ENCODE peak calls at places on chromosomes 1 and 21, in ten cellular contexts. One of them, this sample, is unnamed.

GRCh38 chr1:238772321-238772720 is 614.0 kb upstream of the CHRM3 start:
- DNase-seq in stomach: no peak
- DNase-seq in amniotic stem cell: no peak
- DNase-seq in stimulated activated CD8-positive, alpha-beta memory T cell treated with anti-CD3 and anti-CD28 coated beads, Interleukin-7, amount 100 ng/mL, for 24 hours: no peak
- DNase-seq in choroid plexus epithelial cell: no peak
- DNase-seq in C1 segment of cervical spinal cord: no peak
- DNase-seq in frontal cortex: no peak
- DNase-seq in NB4: no peak
- DNase-seq in MCF 10A: no peak
- DNase-seq in Jurkat, Clone E6-1: no peak
- DNase-seq in this sample: no peak

GRCh38 chr1:179742717-179743678 is at the start of gene FAM163A:
- DNase-seq in stomach: no peak
- DNase-seq in amniotic stem cell: no peak
- DNase-seq in stimulated activated CD8-positive, alpha-beta memory T cell treated with anti-CD3 and anti-CD28 coated beads, Interleukin-7, amount 100 ng/mL, for 24 hours: no peak
- DNase-seq in choroid plexus epithelial cell: no peak
- DNase-seq in C1 segment of cervical spinal cord: no peak
- DNase-seq in frontal cortex: peak
- DNase-seq in NB4: peak
- DNase-seq in MCF 10A: no peak
- DNase-seq in Jurkat, Clone E6-1: no peak
- DNase-seq in this sample: peak

GRCh38 chr1:52798331-52798730 is 44.2 kb upstream of the ZYG11A start:
- DNase-seq in stomach: no peak
- DNase-seq in amniotic stem cell: no peak
- DNase-seq in stimulated activated CD8-positive, alpha-beta memory T cell treated with anti-CD3 and anti-CD28 coated beads, Interleukin-7, amount 100 ng/mL, for 24 hours: no peak
- DNase-seq in choroid plexus epithelial cell: no peak
- DNase-seq in C1 segment of cervical spinal cord: no peak
- DNase-seq in frontal cortex: no peak
- DNase-seq in NB4: peak
- DNase-seq in MCF 10A: no peak
- DNase-seq in Jurkat, Clone E6-1: no peak
- DNase-seq in this sample: no peak

GRCh38 chr1:2127181-2128145 is 67.1 kb downstream of the FAAP20 start:
- DNase-seq in stomach: no peak
- DNase-seq in amniotic stem cell: no peak
- DNase-seq in stimulated activated CD8-positive, alpha-beta memory T cell treated with anti-CD3 and anti-CD28 coated beads, Interleukin-7, amount 100 ng/mL, for 24 hours: no peak
- DNase-seq in choroid plexus epithelial cell: no peak
- DNase-seq in C1 segment of cervical spinal cord: peak
- DNase-seq in frontal cortex: no peak
- DNase-seq in NB4: peak
- DNase-seq in MCF 10A: no peak
- DNase-seq in Jurkat, Clone E6-1: no peak
- DNase-seq in this sample: no peak

GRCh38 chr1:86718786-86719185 is 14.4 kb downstream of the SH3GLB1 start:
- DNase-seq in stomach: no peak
- DNase-seq in amniotic stem cell: no peak
- DNase-seq in stimulated activated CD8-positive, alpha-beta memory T cell treated with anti-CD3 and anti-CD28 coated beads, Interleukin-7, amount 100 ng/mL, for 24 hours: no peak
- DNase-seq in choroid plexus epithelial cell: no peak
- DNase-seq in C1 segment of cervical spinal cord: no peak
- DNase-seq in frontal cortex: no peak
- DNase-seq in NB4: no peak
- DNase-seq in MCF 10A: no peak
- DNase-seq in Jurkat, Clone E6-1: no peak
- DNase-seq in this sample: no peak

GRCh38 chr21:17674106-17674505 is 61.4 kb upstream of the BTG3 start:
- DNase-seq in stomach: no peak
- DNase-seq in amniotic stem cell: no peak
- DNase-seq in stimulated activated CD8-positive, alpha-beta memory T cell treated with anti-CD3 and anti-CD28 coated beads, Interleukin-7, amount 100 ng/mL, for 24 hours: no peak
- DNase-seq in choroid plexus epithelial cell: no peak
- DNase-seq in C1 segment of cervical spinal cord: no peak
- DNase-seq in frontal cortex: no peak
- DNase-seq in NB4: no peak
- DNase-seq in MCF 10A: no peak
- DNase-seq in Jurkat, Clone E6-1: no peak
- DNase-seq in this sample: no peak

GRCh38 chr21:45279446-45280177 is 8.1 kb downstream of the POFUT2 start:
- DNase-seq in stomach: peak
- DNase-seq in amniotic stem cell: no peak
- DNase-seq in stimulated activated CD8-positive, alpha-beta memory T cell treated with anti-CD3 and anti-CD28 coated beads, Interleukin-7, amount 100 ng/mL, for 24 hours: no peak
- DNase-seq in choroid plexus epithelial cell: no peak
- DNase-seq in C1 segment of cervical spinal cord: no peak
- DNase-seq in frontal cortex: no peak
- DNase-seq in NB4: no peak
- DNase-seq in MCF 10A: no peak
- DNase-seq in Jurkat, Clone E6-1: no peak
- DNase-seq in this sample: no peak

GRCh38 chr1:235984041-235984820 is 80.7 kb downstream of the NID1 start:
- DNase-seq in stomach: no peak
- DNase-seq in amniotic stem cell: peak
- DNase-seq in stimulated activated CD8-positive, alpha-beta memory T cell treated with anti-CD3 and anti-CD28 coated beads, Interleukin-7, amount 100 ng/mL, for 24 hours: no peak
- DNase-seq in choroid plexus epithelial cell: peak
- DNase-seq in C1 segment of cervical spinal cord: no peak
- DNase-seq in frontal cortex: no peak
- DNase-seq in NB4: no peak
- DNase-seq in MCF 10A: peak
- DNase-seq in Jurkat, Clone E6-1: no peak
- DNase-seq in this sample: no peak

GRCh38 chr1:172180886-172181285 is 239.6 kb upstream of the C1orf105 start:
- DNase-seq in stomach: peak
- DNase-seq in amniotic stem cell: no peak
- DNase-seq in stimulated activated CD8-positive, alpha-beta memory T cell treated with anti-CD3 and anti-CD28 coated beads, Interleukin-7, amount 100 ng/mL, for 24 hours: no peak
- DNase-seq in choroid plexus epithelial cell: peak
- DNase-seq in C1 segment of cervical spinal cord: no peak
- DNase-seq in frontal cortex: no peak
- DNase-seq in NB4: no peak
- DNase-seq in MCF 10A: no peak
- DNase-seq in Jurkat, Clone E6-1: no peak
- DNase-seq in this sample: no peak

GRCh38 chr1:111904478-111905218 is 84.8 kb downstream of the KCND3 start:
- DNase-seq in stomach: no peak
- DNase-seq in amniotic stem cell: no peak
- DNase-seq in stimulated activated CD8-positive, alpha-beta memory T cell treated with anti-CD3 and anti-CD28 coated beads, Interleukin-7, amount 100 ng/mL, for 24 hours: no peak
- DNase-seq in choroid plexus epithelial cell: no peak
- DNase-seq in C1 segment of cervical spinal cord: no peak
- DNase-seq in frontal cortex: no peak
- DNase-seq in NB4: no peak
- DNase-seq in MCF 10A: no peak
- DNase-seq in Jurkat, Clone E6-1: peak
- DNase-seq in this sample: no peak

GRCh38 chr1:230149751-230150584 is 82.9 kb downstream of the GALNT2 start:
- DNase-seq in stomach: no peak
- DNase-seq in amniotic stem cell: no peak
- DNase-seq in stimulated activated CD8-positive, alpha-beta memory T cell treated with anti-CD3 and anti-CD28 coated beads, Interleukin-7, amount 100 ng/mL, for 24 hours: no peak
- DNase-seq in choroid plexus epithelial cell: peak
- DNase-seq in C1 segment of cervical spinal cord: no peak
- DNase-seq in frontal cortex: no peak
- DNase-seq in NB4: peak
- DNase-seq in MCF 10A: no peak
- DNase-seq in Jurkat, Clone E6-1: peak
- DNase-seq in this sample: no peak

GRCh38 chr1:109109906-109110305 is 4.0 kb upstream of the ELAPOR1 start:
- DNase-seq in stomach: no peak
- DNase-seq in amniotic stem cell: no peak
- DNase-seq in stimulated activated CD8-positive, alpha-beta memory T cell treated with anti-CD3 and anti-CD28 coated beads, Interleukin-7, amount 100 ng/mL, for 24 hours: no peak
- DNase-seq in choroid plexus epithelial cell: no peak
- DNase-seq in C1 segment of cervical spinal cord: no peak
- DNase-seq in frontal cortex: no peak
- DNase-seq in NB4: no peak
- DNase-seq in MCF 10A: no peak
- DNase-seq in Jurkat, Clone E6-1: no peak
- DNase-seq in this sample: no peak

GRCh38 chr1:7574121-7575040 is 196.7 kb upstream of the VAMP3 start:
- DNase-seq in stomach: peak
- DNase-seq in amniotic stem cell: no peak
- DNase-seq in stimulated activated CD8-positive, alpha-beta memory T cell treated with anti-CD3 and anti-CD28 coated beads, Interleukin-7, amount 100 ng/mL, for 24 hours: no peak
- DNase-seq in choroid plexus epithelial cell: no peak
- DNase-seq in C1 segment of cervical spinal cord: no peak
- DNase-seq in frontal cortex: no peak
- DNase-seq in NB4: no peak
- DNase-seq in MCF 10A: no peak
- DNase-seq in Jurkat, Clone E6-1: no peak
- DNase-seq in this sample: peak

GRCh38 chr1:236516929-236517704 is 6.7 kb upstream of the LGALS8 start:
- DNase-seq in stomach: no peak
- DNase-seq in amniotic stem cell: peak
- DNase-seq in stimulated activated CD8-positive, alpha-beta memory T cell treated with anti-CD3 and anti-CD28 coated beads, Interleukin-7, amount 100 ng/mL, for 24 hours: no peak
- DNase-seq in choroid plexus epithelial cell: peak
- DNase-seq in C1 segment of cervical spinal cord: no peak
- DNase-seq in frontal cortex: no peak
- DNase-seq in NB4: no peak
- DNase-seq in MCF 10A: peak
- DNase-seq in Jurkat, Clone E6-1: peak
- DNase-seq in this sample: peak

GRCh38 chr1:8431779-8432178 is 113.9 kb downstream of the SLC45A1 start:
- DNase-seq in stomach: no peak
- DNase-seq in amniotic stem cell: no peak
- DNase-seq in stimulated activated CD8-positive, alpha-beta memory T cell treated with anti-CD3 and anti-CD28 coated beads, Interleukin-7, amount 100 ng/mL, for 24 hours: no peak
- DNase-seq in choroid plexus epithelial cell: no peak
- DNase-seq in C1 segment of cervical spinal cord: no peak
- DNase-seq in frontal cortex: no peak
- DNase-seq in NB4: no peak
- DNase-seq in MCF 10A: no peak
- DNase-seq in Jurkat, Clone E6-1: no peak
- DNase-seq in this sample: no peak

This sample was measured in T47D.